ENCODE peak calls at places on chromosome 9, in nine cellular contexts. One of them, this sample, is unnamed.

GRCh38 chr9:110241491-110242321 is 14.6 kb downstream of the TXN start:
- DNase-seq in RWPE1: peak; percentile 72
- DNase-seq in cardiac muscle cell: no peak
- DNase-seq in Caco-2: no peak
- DNase-seq in progenitor cell of endocrine pancreas: no peak
- DNase-seq in GM23338: no peak
- DNase-seq in endodermal cell: peak; percentile 51
- DNase-seq in breast epithelium: no peak
- DNase-seq in fibroblast of pulmonary artery: peak; percentile 46
- DNase-seq in this sample: no peak

GRCh38 chr9:105333811-105334210 is 89.4 kb downstream of the SLC44A1 start:
- DNase-seq in RWPE1: no peak
- DNase-seq in cardiac muscle cell: no peak
- DNase-seq in Caco-2: no peak
- DNase-seq in progenitor cell of endocrine pancreas: no peak
- DNase-seq in GM23338: no peak
- DNase-seq in endodermal cell: no peak
- DNase-seq in breast epithelium: no peak
- DNase-seq in fibroblast of pulmonary artery: peak; percentile 30
- DNase-seq in this sample: no peak

GRCh38 chr9:114107286-114108001 is 8.4 kb upstream of the KIF12 start:
- DNase-seq in RWPE1: no peak
- DNase-seq in cardiac muscle cell: no peak
- DNase-seq in Caco-2: no peak
- DNase-seq in progenitor cell of endocrine pancreas: no peak
- DNase-seq in GM23338: no peak
- DNase-seq in endodermal cell: no peak
- DNase-seq in breast epithelium: no peak
- DNase-seq in fibroblast of pulmonary artery: no peak
- DNase-seq in this sample: no peak

GRCh38 chr9:89986190-89986589 is 381.4 kb downstream of the GADD45G start:
- DNase-seq in RWPE1: no peak
- DNase-seq in cardiac muscle cell: no peak
- DNase-seq in Caco-2: no peak
- DNase-seq in progenitor cell of endocrine pancreas: no peak
- DNase-seq in GM23338: no peak
- DNase-seq in endodermal cell: no peak
- DNase-seq in breast epithelium: no peak
- DNase-seq in fibroblast of pulmonary artery: no peak
- DNase-seq in this sample: no peak

GRCh38 chr9:27125936-27126335 is 16.9 kb downstream of the TEK start:
- DNase-seq in RWPE1: no peak
- DNase-seq in cardiac muscle cell: no peak
- DNase-seq in Caco-2: no peak
- DNase-seq in progenitor cell of endocrine pancreas: no peak
- DNase-seq in GM23338: no peak
- DNase-seq in endodermal cell: no peak
- DNase-seq in breast epithelium: no peak
- DNase-seq in fibroblast of pulmonary artery: peak; percentile 17
- DNase-seq in this sample: no peak

GRCh38 chr9:38107811-38108304 is 38.8 kb upstream of the SHB start:
- DNase-seq in RWPE1: no peak
- DNase-seq in cardiac muscle cell: no peak
- DNase-seq in Caco-2: peak; percentile 25
- DNase-seq in progenitor cell of endocrine pancreas: no peak
- DNase-seq in GM23338: no peak
- DNase-seq in endodermal cell: peak; percentile 67
- DNase-seq in breast epithelium: no peak
- DNase-seq in fibroblast of pulmonary artery: no peak
- DNase-seq in this sample: no peak

GRCh38 chr9:70616401-70617010 is 202.0 kb upstream of the KLF9 start:
- DNase-seq in RWPE1: no peak
- DNase-seq in cardiac muscle cell: no peak
- DNase-seq in Caco-2: no peak
- DNase-seq in progenitor cell of endocrine pancreas: no peak
- DNase-seq in GM23338: no peak
- DNase-seq in endodermal cell: no peak
- DNase-seq in breast epithelium: no peak
- DNase-seq in fibroblast of pulmonary artery: no peak
- DNase-seq in this sample: no peak

GRCh38 chr9:136934247-136934646 is 10.3 kb downstream of the FBXW5 start:
- DNase-seq in RWPE1: no peak
- DNase-seq in cardiac muscle cell: no peak
- DNase-seq in Caco-2: no peak
- DNase-seq in progenitor cell of endocrine pancreas: no peak
- DNase-seq in GM23338: no peak
- DNase-seq in endodermal cell: no peak
- DNase-seq in breast epithelium: no peak
- DNase-seq in fibroblast of pulmonary artery: no peak
- DNase-seq in this sample: no peak

GRCh38 chr9:131700076-131700475 is 39.8 kb downstream of the RAPGEF1 start:
- DNase-seq in RWPE1: no peak
- DNase-seq in cardiac muscle cell: no peak
- DNase-seq in Caco-2: no peak
- DNase-seq in progenitor cell of endocrine pancreas: no peak
- DNase-seq in GM23338: no peak
- DNase-seq in endodermal cell: no peak
- DNase-seq in breast epithelium: no peak
- DNase-seq in fibroblast of pulmonary artery: no peak
- DNase-seq in this sample: no peak

GRCh38 chr9:87256973-87257372 is 240.7 kb upstream of the DAPK1 start:
- DNase-seq in RWPE1: no peak
- DNase-seq in cardiac muscle cell: no peak
- DNase-seq in Caco-2: no peak
- DNase-seq in progenitor cell of endocrine pancreas: no peak
- DNase-seq in GM23338: no peak
- DNase-seq in endodermal cell: no peak
- DNase-seq in breast epithelium: peak; percentile 30
- DNase-seq in fibroblast of pulmonary artery: peak; percentile 41
- DNase-seq in this sample: no peak
- TF ChIP-seq CTCF in RWPE1: no peak
- TF ChIP-seq CTCF in cardiac muscle cell: no peak
- TF ChIP-seq CTCF in Caco-2: no peak
- TF ChIP-seq CTCF in progenitor cell of endocrine pancreas: no peak
- TF ChIP-seq CTCF in GM23338: no peak
- TF ChIP-seq CTCF in endodermal cell: no peak
- TF ChIP-seq CTCF in breast epithelium: no peak
- TF ChIP-seq CTCF in fibroblast of pulmonary artery: no peak
- TF ChIP-seq CTCF in this sample: no peak

DNA sequence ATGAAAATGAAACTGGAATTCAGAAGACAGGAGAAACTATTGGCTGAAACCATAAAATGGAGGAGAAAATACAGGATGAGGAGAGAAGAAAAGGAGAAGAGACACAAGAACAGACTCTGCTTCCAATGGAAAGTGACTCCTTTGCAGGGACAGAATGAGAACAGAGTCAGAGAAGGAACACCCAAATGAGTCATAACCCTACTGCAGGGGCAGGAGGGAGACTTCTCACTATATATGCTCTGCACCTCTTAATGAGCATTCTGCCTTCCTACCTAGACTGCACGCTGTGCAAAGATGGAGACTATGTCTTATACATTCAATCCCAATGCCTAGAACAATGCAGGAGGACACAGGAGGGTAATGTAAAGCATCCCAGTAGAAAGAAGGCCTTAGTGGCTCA is 2.1 kb downstream of the SAXO1 start:
- DNase-seq in RWPE1: no peak
- DNase-seq in cardiac muscle cell: no peak
- DNase-seq in Caco-2: no peak
- DNase-seq in progenitor cell of endocrine pancreas: no peak
- DNase-seq in GM23338: no peak
- DNase-seq in endodermal cell: no peak
- DNase-seq in breast epithelium: no peak
- DNase-seq in fibroblast of pulmonary artery: no peak
- DNase-seq in this sample: no peak
- TF ChIP-seq CTCF in RWPE1: no peak
- TF ChIP-seq CTCF in cardiac muscle cell: no peak
- TF ChIP-seq CTCF in Caco-2: no peak
- TF ChIP-seq CTCF in progenitor cell of endocrine pancreas: no peak
- TF ChIP-seq CTCF in GM23338: no peak
- TF ChIP-seq CTCF in endodermal cell: no peak
- TF ChIP-seq CTCF in breast epithelium: no peak
- TF ChIP-seq CTCF in fibroblast of pulmonary artery: no peak
- TF ChIP-seq CTCF in this sample: no peak

DNA sequence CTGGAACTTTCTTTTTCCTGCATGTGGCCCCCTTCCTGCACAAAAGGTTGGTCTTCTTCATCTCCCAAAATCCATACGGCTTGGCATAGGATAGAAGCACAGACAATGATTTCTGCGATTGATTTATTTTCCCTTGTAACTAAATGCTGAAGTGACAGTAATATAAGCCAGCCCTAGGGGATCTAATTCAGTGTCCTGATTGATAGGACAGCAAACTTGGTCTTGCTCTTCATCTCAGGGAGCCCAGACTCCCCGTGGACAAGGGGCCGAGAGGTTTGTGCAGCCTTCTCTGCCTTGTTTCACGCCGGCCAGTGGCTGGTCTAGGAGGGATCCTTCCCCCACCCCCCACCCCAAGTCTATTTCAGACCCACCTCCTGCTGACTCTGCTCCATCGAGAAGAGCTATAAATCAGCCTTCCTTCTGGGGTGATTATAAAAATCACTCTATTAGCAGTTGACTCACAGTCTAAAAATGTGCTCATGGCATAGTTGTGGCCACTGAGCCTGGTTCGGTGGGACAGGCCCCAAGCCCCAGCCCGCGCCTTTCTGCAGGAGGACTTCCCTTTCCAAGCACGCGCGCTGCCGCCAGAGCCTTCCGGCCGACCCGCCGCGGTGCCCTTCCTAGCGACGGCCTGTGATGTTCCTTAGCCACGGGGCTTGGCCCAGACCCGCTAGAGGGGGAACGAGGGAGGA is 89.8 kb upstream of the COL5A1 start:
- DNase-seq in RWPE1: peak; percentile 88
- DNase-seq in cardiac muscle cell: no peak
- DNase-seq in Caco-2: no peak
- DNase-seq in progenitor cell of endocrine pancreas: no peak
- DNase-seq in GM23338: no peak
- DNase-seq in endodermal cell: no peak
- DNase-seq in breast epithelium: peak; percentile 30
- DNase-seq in fibroblast of pulmonary artery: peak; percentile 75
- DNase-seq in this sample: peak; percentile 93
- TF ChIP-seq CTCF in RWPE1: no peak
- TF ChIP-seq CTCF in cardiac muscle cell: no peak
- TF ChIP-seq CTCF in Caco-2: no peak
- TF ChIP-seq CTCF in progenitor cell of endocrine pancreas: no peak
- TF ChIP-seq CTCF in GM23338: no peak
- TF ChIP-seq CTCF in endodermal cell: no peak
- TF ChIP-seq CTCF in breast epithelium: no peak
- TF ChIP-seq CTCF in fibroblast of pulmonary artery: no peak
- TF ChIP-seq CTCF in this sample: no peak

DNA sequence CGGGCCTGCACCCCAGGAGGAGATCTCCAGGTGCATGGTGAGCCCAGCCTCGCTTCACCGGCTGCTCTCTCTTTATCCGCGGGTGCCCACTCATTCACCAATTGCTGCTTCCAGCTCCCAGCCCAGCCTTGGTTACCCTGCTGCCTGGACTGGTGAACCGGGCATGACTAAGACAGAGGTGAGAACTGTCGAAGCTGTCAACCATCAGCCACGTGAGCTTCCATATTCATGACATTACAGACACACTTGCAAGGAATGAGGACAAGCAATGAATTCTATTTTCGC is 220.5 kb downstream of the ROR2 start:
- DNase-seq in RWPE1: no peak
- DNase-seq in cardiac muscle cell: no peak
- DNase-seq in Caco-2: no peak
- DNase-seq in progenitor cell of endocrine pancreas: no peak
- DNase-seq in GM23338: no peak
- DNase-seq in endodermal cell: no peak
- DNase-seq in breast epithelium: no peak
- DNase-seq in fibroblast of pulmonary artery: no peak
- DNase-seq in this sample: no peak
- TF ChIP-seq CTCF in RWPE1: no peak
- TF ChIP-seq CTCF in cardiac muscle cell: no peak
- TF ChIP-seq CTCF in Caco-2: no peak
- TF ChIP-seq CTCF in progenitor cell of endocrine pancreas: no peak
- TF ChIP-seq CTCF in GM23338: no peak
- TF ChIP-seq CTCF in endodermal cell: no peak
- TF ChIP-seq CTCF in breast epithelium: no peak
- TF ChIP-seq CTCF in fibroblast of pulmonary artery: no peak
- TF ChIP-seq CTCF in this sample: no peak

GRCh38 chr9:85744481-85744880 is 2.7 kb upstream of the AGTPBP1 start:
- DNase-seq in RWPE1: no peak
- DNase-seq in cardiac muscle cell: no peak
- DNase-seq in Caco-2: no peak
- DNase-seq in progenitor cell of endocrine pancreas: no peak
- DNase-seq in GM23338: peak; percentile 6
- DNase-seq in endodermal cell: peak; percentile 54
- DNase-seq in breast epithelium: no peak
- DNase-seq in fibroblast of pulmonary artery: no peak
- DNase-seq in this sample: no peak

GRCh38 chr9:85741875-85742629 is at the start of gene AGTPBP1:
- DNase-seq in RWPE1: peak; percentile 89
- DNase-seq in cardiac muscle cell: peak; percentile 97
- DNase-seq in Caco-2: peak; percentile 91
- DNase-seq in progenitor cell of endocrine pancreas: peak; percentile 96
- DNase-seq in GM23338: peak; percentile 94
- DNase-seq in endodermal cell: peak; percentile 97
- DNase-seq in breast epithelium: peak; percentile 93
- DNase-seq in fibroblast of pulmonary artery: peak; percentile 93
- DNase-seq in this sample: peak; percentile 83

GRCh38 chr9:85745203-85745602 is 3.4 kb upstream of the AGTPBP1 start:
- DNase-seq in RWPE1: no peak
- DNase-seq in cardiac muscle cell: no peak
- DNase-seq in Caco-2: no peak
- DNase-seq in progenitor cell of endocrine pancreas: no peak
- DNase-seq in GM23338: no peak
- DNase-seq in endodermal cell: no peak
- DNase-seq in breast epithelium: no peak
- DNase-seq in fibroblast of pulmonary artery: no peak
- DNase-seq in this sample: no peak

GRCh38 chr9:85742630-85742928 is 825 bp upstream of the AGTPBP1 start:
- DNase-seq in RWPE1: peak; percentile 44
- DNase-seq in cardiac muscle cell: no peak
- DNase-seq in Caco-2: no peak
- DNase-seq in progenitor cell of endocrine pancreas: no peak
- DNase-seq in GM23338: no peak
- DNase-seq in endodermal cell: no peak
- DNase-seq in breast epithelium: no peak
- DNase-seq in fibroblast of pulmonary artery: peak; percentile 74
- DNase-seq in this sample: peak; percentile 42

GRCh38 chr9:85743290-85744128 is 1.8 kb upstream of the AGTPBP1 start:
- DNase-seq in RWPE1: peak; percentile 88
- DNase-seq in cardiac muscle cell: no peak
- DNase-seq in Caco-2: no peak
- DNase-seq in progenitor cell of endocrine pancreas: no peak
- DNase-seq in GM23338: peak; percentile 50
- DNase-seq in endodermal cell: peak; percentile 72
- DNase-seq in breast epithelium: no peak
- DNase-seq in fibroblast of pulmonary artery: peak; percentile 75
- DNase-seq in this sample: peak; percentile 50
- TF ChIP-seq CTCF in RWPE1: no peak
- TF ChIP-seq CTCF in cardiac muscle cell: no peak
- TF ChIP-seq CTCF in Caco-2: no peak
- TF ChIP-seq CTCF in progenitor cell of endocrine pancreas: no peak
- TF ChIP-seq CTCF in GM23338: no peak
- TF ChIP-seq CTCF in endodermal cell: no peak
- TF ChIP-seq CTCF in breast epithelium: no peak
- TF ChIP-seq CTCF in fibroblast of pulmonary artery: no peak
- TF ChIP-seq CTCF in this sample: no peak

GRCh38 chr9:108933641-108934322 is at the start of gene ELP1:
- DNase-seq in RWPE1: peak; percentile 98
- DNase-seq in cardiac muscle cell: peak; percentile 97
- DNase-seq in Caco-2: peak; percentile 95
- DNase-seq in progenitor cell of endocrine pancreas: peak; percentile 92
- DNase-seq in GM23338: peak; percentile 96
- DNase-seq in endodermal cell: peak; percentile 97
- DNase-seq in breast epithelium: peak; percentile 85
- DNase-seq in fibroblast of pulmonary artery: peak; percentile 96
- DNase-seq in this sample: peak; percentile 94
- TF ChIP-seq CTCF in RWPE1: peak; percentile 61
- TF ChIP-seq CTCF in cardiac muscle cell: peak; percentile 38
- TF ChIP-seq CTCF in Caco-2: no peak
- TF ChIP-seq CTCF in progenitor cell of endocrine pancreas: peak; percentile 41
- TF ChIP-seq CTCF in GM23338: no peak
- TF ChIP-seq CTCF in endodermal cell: peak; percentile 45
- TF ChIP-seq CTCF in breast epithelium: no peak
- TF ChIP-seq CTCF in fibroblast of pulmonary artery: peak; percentile 33
- TF ChIP-seq CTCF in this sample: peak; percentile 36